ENCODE peak calls at places on chromosome 9, in five cellular contexts. O, I, B, R and E are unnamed samples.

GRCh38 chr9:84846501-84847323 is 177.2 kb downstream of the NTRK2 start:
- DNase-seq in O (no peak), I (no peak), B (no peak), R (no peak), E (no peak)

GRCh38 chr9:96449522-96449843 is 486 bp upstream of the HABP4 start:
- DNase-seq in O (no peak), I (no peak), B (no peak), R (no peak), E (no peak)

GRCh38 chr9:86080112-86080579 is 19.2 kb downstream of the GOLM1 start:
- DNase-seq in O (no peak), I (no peak), B (no peak), R (no peak), E (no peak)

GRCh38 chr9:114588671-114589526 is 1.3 kb downstream of the ATP6V1G1 start:
- DNase-seq in O (peak; percentile 59), I (no peak), B (no peak), R (no peak), E (no peak)

GRCh38 chr9:88017086-88017485 is 42.8 kb upstream of the CDK20 start:
- DNase-seq in O (no peak), I (no peak), B (no peak), R (no peak), E (no peak)

GRCh38 chr9:93212409-93212808 is 28.5 kb downstream of the WNK2 start:
- DNase-seq in O (no peak), I (no peak), B (peak; percentile 17), R (no peak), E (no peak)

GRCh38 chr9:14561929-14562386 is 131.3 kb downstream of the ZDHHC21 start:
- DNase-seq in O (no peak), I (no peak), B (no peak), R (no peak), E (no peak)

GRCh38 chr9:34185778-34186551 is 7.1 kb downstream of the UBAP1 start:
- DNase-seq in O (peak; percentile 89), I (peak; percentile 71), B (no peak), R (no peak), E (no peak)

GRCh38 chr9:122777935-122778671 is 10.6 kb upstream of the OR5C1 start:
- DNase-seq in O (no peak), I (no peak), B (no peak), R (no peak), E (no peak)

DNA sequence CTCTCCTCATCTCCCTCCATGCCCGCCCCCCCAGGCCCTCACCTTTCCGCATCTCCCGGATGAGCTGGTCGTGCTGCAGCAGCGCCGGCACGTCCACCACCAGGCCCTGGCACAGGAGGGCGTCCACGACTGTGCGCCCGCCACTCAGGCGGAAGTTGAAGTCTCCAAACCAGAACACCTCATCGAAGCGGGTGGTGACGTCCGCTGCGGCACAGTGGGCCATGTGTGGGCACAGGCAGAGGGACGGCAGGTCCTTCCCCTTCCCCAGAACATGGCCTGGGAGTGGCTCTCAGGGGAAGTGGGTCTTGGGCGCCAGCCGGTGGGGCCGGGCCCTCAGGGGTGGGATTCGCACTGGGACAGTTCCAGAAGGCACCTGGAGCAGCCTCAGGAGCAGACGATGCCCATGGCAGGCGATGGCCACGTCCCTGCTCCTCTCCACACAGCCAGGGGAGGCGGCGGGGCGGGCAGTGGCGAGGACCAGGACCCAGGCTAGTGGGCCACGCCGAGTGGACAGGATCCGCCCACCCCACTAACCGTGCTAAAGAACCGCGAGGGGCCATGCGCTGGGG is 7.8 kb downstream of the INPP5E start:
- DNase-seq in O (no peak), I (no peak), B (no peak), R (no peak), E (no peak)
- H3K9me3 ChIP-seq in O (no peaks in the 10 kb centered on the region), I (no peaks in the 10 kb centered on the region), B (no peaks in the 10 kb centered on the region), R (no peaks in the 10 kb centered on the region), E (no peaks in the 10 kb centered on the region)

GRCh38 chr9:125397736-125398135 is 136.1 kb downstream of the GAPVD1 start:
- DNase-seq in O (no peak), I (no peak), B (no peak), R (no peak), E (no peak)
- H3K4me3 ChIP-seq in O (no peak overlapping the region), I (no peak overlapping the region), B (no peak overlapping the region), R (no peak overlapping the region), E (no peak overlapping the region)

DNA sequence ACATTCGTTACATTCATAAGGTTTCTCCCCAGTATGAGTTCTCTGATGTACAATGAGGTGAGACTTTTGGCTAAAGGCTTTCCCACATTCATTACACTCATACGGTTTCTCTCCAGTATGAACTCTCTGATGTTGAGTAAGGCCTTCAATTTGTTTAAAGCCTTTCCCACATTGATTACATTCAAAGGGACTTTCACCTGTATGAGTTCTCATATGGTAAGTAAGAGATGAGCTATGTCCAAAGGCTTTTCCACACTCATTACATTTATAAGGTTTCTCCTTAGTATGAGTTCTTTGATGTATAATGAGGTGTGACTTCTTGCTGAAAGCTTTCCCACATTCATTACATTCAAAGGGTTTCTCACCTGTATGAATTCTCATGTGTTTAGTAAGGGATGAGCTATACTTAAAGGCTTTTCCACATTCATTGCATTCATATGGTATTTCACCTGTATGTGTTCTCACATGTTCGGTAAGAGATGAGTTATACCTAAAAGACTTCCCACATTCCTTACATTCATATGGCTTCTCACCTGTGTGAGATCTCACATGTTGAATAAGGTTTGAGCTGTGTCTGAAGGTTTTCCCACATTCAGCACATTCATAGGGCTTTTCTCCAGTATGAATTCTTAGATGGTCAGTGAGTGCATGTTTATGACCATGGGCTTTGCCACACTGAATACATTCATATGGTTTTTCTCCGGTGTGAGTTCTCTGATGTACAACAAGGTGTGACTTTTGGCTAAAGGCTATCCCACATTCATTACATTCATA is 13.5 kb downstream of the ZFP37 start:
- DNase-seq in O (peak; percentile 26), I (no peak), B (no peak), R (no peak), E (no peak)
- H3K9me3 ChIP-seq in O (peaks cover 4% of the 10 kb centered on the region), I (no peaks in the 10 kb centered on the region), B (peaks cover 97% of the 10 kb centered on the region), R (peaks cover 15% of the 10 kb centered on the region), E (peaks cover 98% of the 10 kb centered on the region)

GRCh38 chr9:127557466-127557869 is 54.6 kb upstream of the STXBP1 start:
- DNase-seq in O (peak; percentile 82), I (no peak), B (no peak), R (no peak), E (no peak)
- H3K4me3 ChIP-seq in O (peak overlapping the region; percentile 13), I (no peak overlapping the region), B (no peak overlapping the region), R (no peak overlapping the region), E (no peak overlapping the region)

GRCh38 chr9:22863106-22863505 is 416.5 kb downstream of the DMRTA1 start:
- DNase-seq in O (no peak), I (no peak), B (no peak), R (no peak), E (no peak)

DNA sequence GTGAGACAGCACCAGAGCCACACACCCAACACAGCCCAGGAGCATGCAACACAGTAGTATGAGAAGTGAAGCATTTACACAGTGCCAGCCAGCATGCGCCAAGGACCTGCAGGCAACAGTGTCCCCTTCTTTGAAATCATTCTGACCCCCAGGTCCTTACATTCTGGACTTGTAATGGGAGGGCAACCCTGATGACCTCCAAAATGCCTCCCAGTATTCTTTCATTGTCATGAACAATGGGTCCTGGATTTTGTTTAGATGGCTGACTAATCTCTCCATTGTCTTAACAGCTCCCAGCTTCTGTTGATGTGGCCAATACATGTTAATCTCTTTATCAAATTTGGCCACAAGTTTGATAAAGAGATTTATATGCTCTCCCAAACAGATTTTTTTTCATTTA is 417.1 kb downstream of the DMRTA1 start:
- DNase-seq in O (no peak), I (no peak), B (no peak), R (no peak), E (no peak)
- H3K9me3 ChIP-seq in O (no peaks in the 10 kb centered on the region), I (no peaks in the 10 kb centered on the region), B (peaks cover 3% of the 10 kb centered on the region), R (no peaks in the 10 kb centered on the region), E (no peaks in the 10 kb centered on the region)

DNA sequence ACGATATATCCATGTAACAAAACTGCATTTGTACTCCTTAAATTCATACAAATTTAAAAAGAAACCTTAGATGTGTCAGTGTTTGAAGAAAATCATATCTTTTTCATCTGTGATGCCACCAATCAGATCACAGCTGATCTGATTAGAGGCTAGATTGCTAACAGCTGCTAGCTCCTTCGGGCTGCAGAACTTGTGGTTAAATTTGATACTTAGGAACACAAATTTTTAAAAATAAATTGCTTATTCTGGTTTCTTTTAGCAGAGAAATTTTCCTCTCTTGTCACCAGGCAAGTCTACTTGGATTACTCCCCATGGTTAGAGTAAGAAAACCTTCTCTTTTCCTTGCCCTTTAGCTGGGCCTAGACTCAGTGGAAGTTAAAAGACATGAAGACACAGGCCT is 94.6 kb upstream of the RANBP6 start:
- DNase-seq in O (peak; percentile 9), I (no peak), B (no peak), R (no peak), E (no peak)
- H3K4me3 ChIP-seq in O (no peak overlapping the region), I (no peak overlapping the region), B (no peak overlapping the region), R (no peak overlapping the region), E (no peak overlapping the region)

GRCh38 chr9:119095072-119095471 is 274.2 kb downstream of the BRINP1 start:
- DNase-seq in O (no peak), I (no peak), B (no peak), R (no peak), E (no peak)
- H3K9me3 ChIP-seq in O (no peaks in the 10 kb centered on the region), I (no peaks in the 10 kb centered on the region), B (no peaks in the 10 kb centered on the region), R (no peaks in the 10 kb centered on the region), E (no peaks in the 10 kb centered on the region)